ENCODE peak calls at places on chromosomes 12 and 14, in nine cellular contexts. Z is brain microvascular endothelial cell, X is lung, Q is esophagus squamous epithelium, D is BJ, L is type B pancreatic cell, S is Peyer's patch, U is AG09319, G is NB4. K is an unnamed sample.
A peak's percentile ranks its signal among the peaks of the same experiment; 100 is the strongest.

GRCh38 chr12:112964067-112964670 is 14.2 kb upstream of the OAS2 start:
- DNase-seq in G (no peak), U (no peak), Q (no peak), X (no peak), Z (no peak), L (no peak), D (no peak), S (no peak), K (no peak)

GRCh38 chr12:62959745-62960144 is 24.8 kb upstream of the PPM1H start:
- DNase-seq in G (no peak), Z (no peak), L (no peak), S (no peak), Q (no peak), X (no peak), U (no peak), D (no peak), K (no peak)

GRCh38 chr12:452667-453210 is 7.0 kb upstream of the B4GALNT3 start:
- DNase-seq in L (no peak), S (no peak), X (no peak), D (no peak), U (no peak), Z (no peak), Q (no peak), G (peak; percentile 48), K (no peak)

GRCh38 chr14:71629765-71630502 is 302.3 kb upstream of the RGS6 start:
- DNase-seq in U (peak; percentile 61), Z (peak; percentile 35), L (no peak), D (no peak), Q (no peak), X (no peak), S (no peak), G (no peak), K (no peak)

GRCh38 chr12:51864701-51865469 is 16.4 kb upstream of the FIGNL2 start:
- DNase-seq in G (no peak), D (no peak), X (no peak), U (no peak), Z (no peak), Q (no peak), S (no peak), L (no peak), K (no peak)

GRCh38 chr12:47219243-47219642 is 139.5 kb upstream of the AMIGO2 start:
- DNase-seq in U (no peak), D (no peak), Z (peak; percentile 23), G (no peak), X (no peak), S (no peak), Q (no peak), L (no peak), K (no peak)

GRCh38 chr12:125072496-125072895 is 7.3 kb downstream of the AACS start:
- DNase-seq in X (no peak), Q (no peak), G (no peak), D (no peak), Z (no peak), U (no peak), L (no peak), S (no peak), K (no peak)

GRCh38 chr14:94045563-94046345 is 19.6 kb downstream of the OTUB2 start:
- DNase-seq in S (peak; percentile 37), Q (no peak), L (no peak), U (no peak), Z (no peak), G (no peak), X (no peak), D (no peak), K (no peak)

GRCh38 chr14:65392296-65392695 is 20.2 kb upstream of the FUT8 start:
- DNase-seq in S (no peak), L (no peak), X (no peak), D (no peak), U (no peak), Q (no peak), G (no peak), Z (no peak), K (no peak)

GRCh38 chr12:115320967-115321366 is 637.0 kb upstream of the TBX3 start:
- DNase-seq in X (no peak), S (no peak), Q (no peak), U (no peak), Z (no peak), G (no peak), D (no peak), L (no peak), K (no peak)

GRCh38 chr14:93430889-93431670 is at the start of gene UNC79:
- DNase-seq in Z (peak; percentile 1), L (peak; percentile 68), D (no peak), S (no peak), X (no peak), U (no peak), Q (no peak), G (peak; percentile 20), K (no peak)

GRCh38 chr12:125284945-125285344 is 219.7 kb downstream of the AACS start:
- DNase-seq in Z (no peak), D (no peak), U (no peak), S (no peak), G (peak; percentile 36), X (no peak), L (no peak), Q (no peak), K (no peak)

GRCh38 chr14:32087173-32087861 is 10.2 kb downstream of the ARHGAP5 start:
- DNase-seq in U (no peak), Q (no peak), L (no peak), D (no peak), S (no peak), X (no peak), G (peak; percentile 31), Z (peak; percentile 49), K (no peak)

DNA sequence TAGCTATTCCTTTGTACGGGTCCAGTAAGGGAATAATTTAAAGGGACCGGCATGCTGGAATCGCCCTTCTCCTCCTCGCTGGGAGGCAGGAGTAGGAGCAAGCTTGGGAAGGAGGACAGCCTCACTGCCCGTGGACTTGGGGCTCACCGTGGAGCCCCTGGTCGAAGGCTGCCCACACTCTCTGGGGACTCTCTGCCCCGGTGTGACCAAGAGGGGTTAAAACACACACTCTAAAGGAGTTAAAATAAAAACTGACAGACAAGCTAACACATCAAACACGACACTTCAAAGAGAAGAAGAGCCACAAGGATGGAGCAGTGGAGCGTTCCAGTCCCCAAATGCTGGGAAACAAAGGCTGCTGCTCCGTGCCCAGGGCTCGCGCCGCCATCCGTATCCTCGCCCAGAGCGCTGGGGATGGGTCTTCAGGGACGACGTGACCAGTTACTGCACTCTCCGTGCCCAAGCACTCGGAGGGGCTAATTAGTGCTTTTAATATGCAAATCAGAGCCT is 123.3 kb downstream of the PAPOLA start:
- DNase-seq in G (no peak), X (no peak), S (no peak), D (no peak), U (no peak), Q (no peak), Z (no peak), L (peak; percentile 47), K (no peak)
- TF ChIP-seq CTCF in G (no peak), X (no peak), S (no peak), D (no peak), U (no peak), Q (no peak), Z (no peak), L (no peak), K (no peak)

DNA sequence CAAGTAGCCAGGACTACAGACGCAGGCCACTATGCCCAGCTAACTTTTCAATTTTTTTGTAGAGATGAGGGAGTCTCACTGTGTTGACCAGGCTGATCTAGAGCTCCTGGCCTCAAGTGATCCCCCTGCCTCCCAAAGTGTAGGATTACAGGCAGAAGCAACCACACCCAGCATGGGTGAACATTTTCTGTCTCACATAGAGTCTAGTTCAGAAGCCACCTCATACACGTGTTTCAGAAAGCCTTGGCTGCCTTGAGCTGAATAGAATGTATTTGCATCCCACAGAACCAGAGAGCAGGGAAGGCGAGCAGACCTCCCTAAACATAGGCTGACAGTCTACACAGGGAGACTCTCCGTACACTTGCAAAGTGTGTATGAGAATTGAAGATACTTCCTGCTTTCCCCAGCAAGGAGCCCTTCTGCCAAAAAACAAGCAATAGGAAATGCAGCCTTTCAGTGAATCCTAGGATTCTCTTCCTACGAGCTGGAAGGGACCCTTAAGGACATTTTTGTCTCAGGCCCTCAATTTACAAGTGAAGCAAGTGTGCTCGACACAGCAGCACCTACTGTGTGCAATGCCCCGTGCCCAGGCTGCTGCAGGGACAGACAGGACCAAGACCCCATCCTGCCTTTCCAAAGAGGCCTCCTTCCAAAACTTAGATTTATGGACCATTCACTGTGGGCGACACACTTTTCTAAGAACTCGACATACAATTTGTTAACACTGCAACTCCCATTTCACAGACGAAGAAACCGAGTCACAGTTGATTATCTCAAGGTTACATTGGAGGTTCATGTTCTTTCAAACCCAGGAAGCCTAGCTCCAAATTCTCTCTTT is 11.2 kb downstream of the NUAK1 start:
- DNase-seq in X (no peak), U (no peak), Z (no peak), S (no peak), Q (no peak), D (no peak), G (no peak), L (no peak), K (no peak)
- TF ChIP-seq CTCF in X (no peak), U (no peak), Z (peak; percentile 19), S (no peak), Q (no peak), D (peak; percentile 16), G (no peak), L (peak; percentile 17), K (no peak)

DNA sequence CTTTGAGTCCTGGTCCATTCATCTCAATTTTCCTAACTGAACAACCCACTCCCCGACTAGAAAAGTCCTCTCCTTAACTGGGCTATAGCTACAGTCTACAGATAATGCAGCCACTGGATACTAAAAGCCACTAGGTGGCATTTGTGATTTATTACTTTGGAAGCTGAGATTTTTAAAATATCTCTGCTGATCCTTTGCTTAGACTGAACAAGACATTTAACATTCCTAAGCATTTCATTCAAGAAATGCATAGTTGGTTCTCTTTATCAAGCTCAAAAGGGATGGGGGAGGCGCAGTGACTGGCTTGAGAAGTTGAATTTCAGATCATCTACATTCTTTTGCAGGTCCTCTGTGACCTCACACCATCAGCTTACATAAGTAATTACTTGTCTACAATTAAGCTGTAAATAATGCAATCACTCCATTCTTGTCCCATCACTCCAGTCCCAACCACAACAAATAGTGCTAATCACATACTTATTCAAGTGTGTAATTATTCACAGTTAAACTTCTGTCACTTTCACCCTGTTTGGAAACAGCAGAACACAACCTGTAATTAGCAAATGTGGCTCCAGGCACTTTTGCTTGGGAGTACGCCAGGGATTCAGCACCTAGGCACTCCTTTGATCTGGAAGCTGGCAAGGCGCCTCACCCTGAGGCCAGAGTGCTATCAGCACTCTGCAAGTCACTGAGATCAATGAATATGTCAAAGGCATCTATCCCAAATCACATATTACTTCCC is 203.5 kb downstream of the NOVA1 start:
- DNase-seq in U (peak; percentile 8), Q (no peak), D (no peak), L (no peak), Z (no peak), G (no peak), S (no peak), X (no peak), K (no peak)
- TF ChIP-seq CTCF in U (peak; percentile 58), Q (peak; percentile 46), D (no peak), L (peak; percentile 60), Z (peak; percentile 18), G (peak; percentile 6), S (no peak), X (no peak), K (no peak)

GRCh38 chr14:81738946-81739659 is 205.4 kb upstream of the SEL1L start:
- DNase-seq in Q (no peak), U (no peak), Z (no peak), X (no peak), L (no peak), G (no peak), S (no peak), D (no peak), K (no peak)

GRCh38 chr14:81743605-81744004 is 210.0 kb upstream of the SEL1L start:
- DNase-seq in G (no peak), Z (no peak), U (no peak), Q (no peak), S (no peak), D (no peak), X (no peak), L (no peak), K (no peak)

GRCh38 chr14:81737938-81738337 is 204.3 kb upstream of the SEL1L start:
- DNase-seq in Q (no peak), S (no peak), Z (no peak), G (no peak), X (no peak), D (no peak), U (no peak), L (no peak), K (no peak)
- TF ChIP-seq CTCF in Q (no peak), S (no peak), Z (no peak), G (no peak), X (no peak), D (no peak), U (no peak), L (no peak), K (no peak)